ENCODE peak calls at places on chromosome 12, in six cellular contexts. P, Z, T, K, Y and Q are unnamed samples.

GRCh38 chr12:87768884-87769283 is 260.3 kb downstream of the C12orf50 start:
- DNase-seq in P (no peak), Z (no peak), Y (no peak), K (no peak), T (no peak), Q (no peak)

GRCh38 chr12:47017041-47017713 is 62.2 kb upstream of the PCED1B start:
- DNase-seq in K (no peak), P (no peak), Y (no peak), Z (no peak), T (no peak), Q (no peak)

GRCh38 chr12:2559931-2560715 is 234.6 kb upstream of the FKBP4 start:
- DNase-seq in K (no peak), P (no peak), Y (no peak), Z (no peak), T (no peak), Q (no peak)

GRCh38 chr12:18546399-18546798 is 191.4 kb downstream of the PLCZ1 start:
- DNase-seq in Z (no peak), T (no peak), K (no peak), Y (peak; percentile 55), P (peak; percentile 28), Q (no peak)

GRCh38 chr12:93061414-93062099 is 132.5 kb upstream of the EEA1 start:
- DNase-seq in K (no peak), Z (no peak), Y (no peak), T (peak; percentile 6), P (no peak), Q (no peak)

GRCh38 chr12:128968668-128969067 is 115.4 kb downstream of the GLT1D1 start:
- DNase-seq in P (no peak), T (no peak), Y (no peak), K (no peak), Z (no peak), Q (no peak)

GRCh38 chr12:46153267-46153872 is 115.5 kb downstream of the SLC38A1 start:
- DNase-seq in P (peak; percentile 10), T (no peak), K (peak; percentile 32), Y (no peak), Z (no peak), Q (no peak)

GRCh38 chr12:128121424-128121823 is 145.5 kb upstream of the TMEM132C start:
- DNase-seq in Z (no peak), Y (no peak), K (no peak), P (no peak), T (no peak), Q (no peak)

GRCh38 chr12:111188436-111188835 is 180.5 kb downstream of the PHETA1 start:
- DNase-seq in Y (no peak), Z (no peak), T (no peak), K (no peak), P (no peak), Q (no peak)

GRCh38 chr12:96263449-96263902 is 69.3 kb downstream of the ELK3 start:
- DNase-seq in K (no peak), Z (no peak), P (no peak), T (no peak), Y (no peak), Q (no peak)

GRCh38 chr12:56591111-56591510 is 39.0 kb downstream of the BAZ2A start:
- DNase-seq in T (no peak), Y (no peak), K (no peak), Z (no peak), P (no peak), Q (no peak)

GRCh38 chr12:52207895-52208294 is 16.1 kb upstream of the KRT80 start:
- DNase-seq in T (peak; percentile 32), Y (no peak), P (peak; percentile 45), K (no peak), Z (no peak), Q (no peak)

GRCh38 chr12:25236626-25237025 is 14.1 kb downstream of the KRAS start:
- DNase-seq in T (no peak), P (no peak), Z (no peak), K (no peak), Y (no peak), Q (no peak)